ENCODE peak calls at places on chromosomes 12 and 14, in four cellular contexts. S is CD4-positive, CD25-positive, alpha-beta regulatory T cell; N is CD8-positive, alpha-beta T cell; A is astrocyte. Z is an unnamed sample.
A peak's percentile ranks its signal among the peaks of the same experiment; 100 is the strongest.

GRCh38 chr14:69323266-69323966 is 63.5 kb downstream of the GALNT16 start:
- DNase-seq in S (no peak), N (no peak), A (no peak), Z (no peak)

GRCh38 chr12:85627584-85627983 is 208.6 kb downstream of the RASSF9 start:
- DNase-seq in S (no peak), N (no peak), A (peak; percentile 89), Z (no peak)

GRCh38 chr14:79011091-79011919 is 841.1 kb downstream of the NRXN3 start:
- DNase-seq in S (no peak), N (no peak), A (peak; percentile 62), Z (no peak)

GRCh38 chr12:117119592-117120198 is 20.5 kb upstream of the TESC start:
- DNase-seq in S (peak; percentile 23), N (peak; percentile 35), A (no peak), Z (peak; percentile 25)

GRCh38 chr12:117528538-117528937 is 167.1 kb upstream of the NOS1 start:
- DNase-seq in S (no peak), N (no peak), A (no peak), Z (no peak)

GRCh38 chr12:90576707-90577106 is 378.3 kb downstream of the CCER1 start:
- DNase-seq in S (no peak), N (no peak), A (no peak), Z (no peak)

GRCh38 chr12:69821441-69822204 is 3.4 kb upstream of the MYRFL start:
- DNase-seq in S (no peak), N (no peak), A (peak; percentile 87), Z (no peak)

GRCh38 chr12:96698521-96698920 is 208.5 kb upstream of the NEDD1 start:
- DNase-seq in S (no peak), N (no peak), A (no peak), Z (no peak)

GRCh38 chr12:1122803-1123202 is 131.8 kb downstream of the ERC1 start:
- DNase-seq in S (peak; percentile 55), N (peak; percentile 65), A (no peak), Z (peak; percentile 73)

GRCh38 chr14:99224116-99224910 is 47.7 kb downstream of the BCL11B start:
- DNase-seq in S (no peak), N (no peak), A (no peak), Z (no peak)

GRCh38 chr14:61599959-61600358 is 95.4 kb upstream of the HIF1A start:
- DNase-seq in S (no peak), N (no peak), A (no peak), Z (no peak)

GRCh38 chr14:61598980-61599379 is 96.3 kb upstream of the HIF1A start:
- DNase-seq in S (no peak), N (no peak), A (no peak), Z (peak; percentile 15)

GRCh38 chr14:61603736-61604135 is 91.6 kb upstream of the HIF1A start:
- DNase-seq in S (no peak), N (no peak), A (no peak), Z (no peak)

GRCh38 chr14:61601923-61602732 is 93.2 kb upstream of the HIF1A start:
- DNase-seq in S (no peak), N (no peak), A (no peak), Z (no peak)

GRCh38 chr14:61602733-61603077 is 92.6 kb upstream of the HIF1A start:
- DNase-seq in S (no peak), N (no peak), A (peak; percentile 56), Z (no peak)
- H3K27ac ChIP-seq in S (no peak overlapping the region), N (no peak overlapping the region), A (no peak overlapping the region), Z (no peak overlapping the region)

GRCh38 chr12:6364037-6364360 is 11.4 kb downstream of the SCNN1A start:
- DNase-seq in S (no peak), N (peak; percentile 24), A (no peak), Z (no peak)
- H3K27ac ChIP-seq in S (peak overlapping the region; percentile 71), N (peak overlapping the region; percentile 69), A (no peak overlapping the region), Z (peak overlapping the region; percentile 84)

DNA sequence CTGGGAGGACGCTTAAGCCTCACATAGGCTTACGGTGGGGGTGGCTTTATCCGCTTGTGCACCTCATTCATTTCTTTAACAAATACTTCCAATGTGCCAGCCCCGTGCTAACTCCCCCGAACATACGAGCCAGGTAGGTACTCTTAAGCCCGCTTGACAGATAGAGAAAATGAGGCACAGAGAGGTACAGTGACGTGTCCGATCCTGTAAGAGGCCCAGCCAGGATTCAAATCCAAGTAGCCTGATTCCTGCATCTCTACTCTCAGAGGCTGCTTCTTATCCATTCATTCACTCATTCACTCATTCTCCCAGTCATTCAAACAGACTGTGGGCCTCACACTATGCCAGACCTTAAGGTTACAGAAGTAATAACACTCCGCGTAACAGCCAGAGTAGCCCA is 477 bp downstream of the OAS3 start:
- DNase-seq in S (no peak), N (no peak), A (no peak), Z (no peak)
- H3K27ac ChIP-seq in S (peak overlapping the region; percentile 84), N (peak overlapping the region; percentile 69), A (no peak overlapping the region), Z (peak overlapping the region; percentile 82)

GRCh38 chr12:39236994-39237393 is 205.9 kb downstream of the KIF21A start:
- DNase-seq in S (no peak), N (no peak), A (peak; percentile 87), Z (no peak)
- H3K27ac ChIP-seq in S (no peak overlapping the region), N (no peak overlapping the region), A (peak overlapping the region; percentile 72), Z (no peak overlapping the region)

Z was measured in naive thymus-derived CD4-positive, alpha-beta T cell.